ENCODE peak calls at places on chromosome 22, in four cellular contexts. H is naive thymus-derived CD4-positive, alpha-beta T cell; Y is upper lobe of right lung; O is testis. V is an unnamed sample. For H3K36me3, the result is how much of the 10 kb centered on the place peaks cover.

GRCh38 chr22:48744967-48745841 is 1082.5 kb downstream of the BRD1 start:
- DNase-seq in H (no peak), Y (no peak), O (peak), V (no peak)

GRCh38 chr22:42091446-42091764 is 833 bp upstream of the NDUFA6 start:
- DNase-seq in H (no peak), Y (no peak), O (no peak), V (no peak)

GRCh38 chr22:46652081-46652929 is 32.1 kb downstream of the GRAMD4 start:
- DNase-seq in H (no peak), Y (no peak), O (no peak), V (no peak)

GRCh38 chr22:48905206-48905975 is 922.3 kb downstream of the BRD1 start:
- DNase-seq in H (no peak), Y (peak), O (no peak), V (no peak)

GRCh38 chr22:27218012-27218483 is 560.7 kb downstream of the MIAT start:
- DNase-seq in H (no peak), Y (no peak), O (no peak), V (no peak)

GRCh38 chr22:19876314-19876940 is 21.8 kb upstream of the GNB1L start:
- DNase-seq in H (no peak), Y (peak), O (no peak), V (no peak)

GRCh38 chr22:42695294-42695693 is 25.4 kb downstream of the A4GALT start:
- DNase-seq in H (no peak), Y (no peak), O (no peak), V (no peak)

GRCh38 chr22:44702479-44703219 is 645 bp downstream of the PRR5 start:
- DNase-seq in H (peak), Y (peak), O (peak), V (peak)

GRCh38 chr22:45692549-45692948 is 20.9 kb downstream of the ATXN10 start:
- DNase-seq in H (no peak), Y (no peak), O (no peak), V (no peak)

GRCh38 chr22:34080501-34080900 is 160.2 kb upstream of the LARGE1 start:
- DNase-seq in H (no peak), Y (no peak), O (no peak), V (no peak)

GRCh38 chr22:27994481-27995331 is 75.7 kb upstream of the PITPNB start:
- DNase-seq in H (no peak), Y (peak), O (no peak), V (no peak)

GRCh38 chr22:37486224-37486845 is at the start of gene MFNG:
- DNase-seq in H (peak), Y (peak), O (peak), V (peak)

GRCh38 chr22:39363751-39364484 is 14.1 kb downstream of the SYNGR1 start:
- DNase-seq in H (no peak), Y (no peak), O (peak), V (no peak)

GRCh38 chr22:38298312-38299000 is 18.8 kb downstream of the CSNK1E start:
- DNase-seq in H (peak), Y (no peak), O (peak), V (peak)

GRCh38 chr22:44676441-44677298 is 25.3 kb upstream of the PRR5 start:
- DNase-seq in H (no peak), Y (no peak), O (no peak), V (no peak)

GRCh38 chr22:32591620-32592019 is 117.0 kb downstream of the FBXO7 start:
- DNase-seq in H (no peak), Y (no peak), O (no peak), V (no peak)

GRCh38 chr22:45783690-45784089 is 112.1 kb downstream of the ATXN10 start:
- DNase-seq in H (no peak), Y (no peak), O (no peak), V (no peak)

GRCh38 chr22:44596726-44597125 is 98.7 kb upstream of the RTL6 start:
- DNase-seq in H (no peak), Y (no peak), O (no peak), V (no peak)

GRCh38 chr22:23684561-23685031 is 6.2 kb upstream of the RGL4 start:
- DNase-seq in H (no peak), Y (no peak), O (peak), V (no peak)

GRCh38 chr22:24105018-24105360 is 76.3 kb upstream of the SUSD2 start:
- DNase-seq in H (no peak), Y (no peak), O (peak), V (no peak)

GRCh38 chr22:20463324-20464095 is 25.9 kb upstream of the SCARF2 start:
- DNase-seq in H (peak), Y (peak), O (no peak), V (peak)

GRCh38 chr22:37748659-37749058 is 51.8 kb downstream of the TRIOBP start:
- DNase-seq in H (no peak), Y (no peak), O (no peak), V (no peak)

GRCh38 chr22:43151251-43152000 is at the start of gene TSPO:
- DNase-seq in H (peak), Y (peak), O (peak), V (peak)

GRCh38 chr22:22201185-22201924 is 43.2 kb upstream of the VPREB1 start:
- DNase-seq in H (no peak), Y (peak), O (no peak), V (no peak)

GRCh38 chr22:17875631-17876030 is 101.4 kb upstream of the BID start:
- DNase-seq in H (no peak), Y (no peak), O (no peak), V (no peak)

GRCh38 chr22:17873804-17874203 is 99.5 kb upstream of the BID start:
- DNase-seq in H (no peak), Y (no peak), O (no peak), V (no peak)

GRCh38 chr22:17873116-17873515 is 98.8 kb upstream of the BID start:
- DNase-seq in H (no peak), Y (no peak), O (no peak), V (no peak)

GRCh38 chr22:17875156-17875555 is 100.9 kb upstream of the BID start:
- DNase-seq in H (no peak), Y (no peak), O (no peak), V (no peak)

GRCh38 chr22:17874231-17874630 is 100.0 kb upstream of the BID start:
- DNase-seq in H (no peak), Y (no peak), O (no peak), V (no peak)
- H3K36me3 ChIP-seq in H (under half), Y (under half), O (under half), V (under half)

GRCh38 chr22:29665486-29665885 is 54.3 kb upstream of the CABP7 start:
- DNase-seq in H (no peak), Y (no peak), O (no peak), V (no peak)
- H3K36me3 ChIP-seq in H (under half), Y (half or more), O (under half), V (half or more)

GRCh38 chr22:30021338-30021737 is 58.9 kb upstream of the HORMAD2 start:
- DNase-seq in H (no peak), Y (no peak), O (no peak), V (no peak)
- H3K36me3 ChIP-seq in H (under half), Y (half or more), O (under half), V (half or more)

DNA sequence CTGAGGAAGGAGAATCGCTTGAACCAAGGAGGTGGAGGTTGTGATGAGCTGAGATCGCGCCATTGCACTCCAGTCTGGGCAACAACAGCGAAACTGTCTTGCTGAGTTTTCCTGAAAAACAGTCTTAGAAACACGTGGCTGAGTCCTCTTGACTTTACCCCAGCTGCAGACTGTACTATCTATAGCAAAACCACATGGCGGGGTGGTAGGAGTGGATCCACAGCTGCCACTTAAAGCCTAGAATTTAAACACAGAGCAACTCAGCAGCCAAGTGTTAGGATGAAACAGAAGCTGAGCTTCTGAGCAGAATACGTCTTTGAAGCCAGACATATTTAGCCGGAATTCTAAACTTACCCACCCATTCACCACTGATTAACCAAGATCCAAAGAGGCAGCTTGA is 14.1 kb downstream of the PATZ1 start:
- DNase-seq in H (no peak), Y (no peak), O (no peak), V (no peak)
- H3K36me3 ChIP-seq in H (under half), Y (half or more), O (under half), V (half or more)

DNA sequence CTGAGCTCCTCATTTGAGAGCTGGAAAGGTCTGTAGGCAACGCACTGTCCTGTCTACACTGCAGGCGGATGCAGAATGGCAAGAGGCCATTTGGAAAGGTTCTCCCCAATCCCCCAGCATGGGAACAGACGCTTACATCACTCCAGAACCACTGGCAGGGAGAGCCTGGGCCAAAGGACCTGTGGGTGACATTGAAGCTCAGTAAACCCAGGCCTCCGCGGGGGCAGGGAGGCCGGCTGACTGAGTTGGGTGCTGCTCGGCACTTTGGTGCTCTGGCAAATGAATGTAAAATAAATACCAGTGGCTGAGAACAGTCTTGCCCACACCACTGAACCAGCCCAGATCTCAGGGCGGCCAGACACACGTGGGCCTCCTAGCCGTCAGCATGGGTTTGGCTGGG is 22.4 kb downstream of the TOM1 start:
- DNase-seq in H (no peak), Y (no peak), O (no peak), V (no peak)
- H3K36me3 ChIP-seq in H (under half), Y (half or more), O (under half), V (half or more)